ENCODE peak calls at places on chromosomes 16 and 17, in ten cellular contexts. One of them, this sample, is unnamed. For H3K36me3, the result is how much of the 10 kb centered on the place peaks cover.

GRCh38 chr17:47703191-47703591 is 9.2 kb downstream of the TBKBP1 start:
- DNase-seq in stomach: no peak
- DNase-seq in heart left ventricle: no peak
- DNase-seq in psoas muscle: no peak
- DNase-seq in cardiac muscle cell: no peak
- DNase-seq in kidney epithelial cell: no peak
- DNase-seq in upper lobe of right lung: peak
- DNase-seq in body of pancreas: no peak
- DNase-seq in OCI-LY7: peak
- DNase-seq in heart right ventricle: no peak
- DNase-seq in this sample: peak

GRCh38 chr16:71923941-71924690 is 28.8 kb downstream of the IST1 start:
- DNase-seq in upper lobe of right lung: no peak
- DNase-seq in cardiac muscle cell: no peak
- DNase-seq in OCI-LY7: no peak
- DNase-seq in heart right ventricle: no peak
- DNase-seq in kidney epithelial cell: no peak
- DNase-seq in body of pancreas: no peak
- DNase-seq in stomach: no peak
- DNase-seq in psoas muscle: no peak
- DNase-seq in heart left ventricle: no peak
- DNase-seq in this sample: no peak

GRCh38 chr17:1978396-1978962 is 46.7 kb downstream of the RTN4RL1 start:
- DNase-seq in body of pancreas: no peak
- DNase-seq in cardiac muscle cell: no peak
- DNase-seq in upper lobe of right lung: no peak
- DNase-seq in heart right ventricle: no peak
- DNase-seq in heart left ventricle: no peak
- DNase-seq in OCI-LY7: no peak
- DNase-seq in kidney epithelial cell: no peak
- DNase-seq in psoas muscle: no peak
- DNase-seq in stomach: no peak
- DNase-seq in this sample: no peak

GRCh38 chr16:16991711-16992110 is 479.0 kb downstream of the XYLT1 start:
- DNase-seq in heart left ventricle: no peak
- DNase-seq in body of pancreas: no peak
- DNase-seq in stomach: no peak
- DNase-seq in upper lobe of right lung: no peak
- DNase-seq in kidney epithelial cell: no peak
- DNase-seq in heart right ventricle: no peak
- DNase-seq in psoas muscle: no peak
- DNase-seq in OCI-LY7: no peak
- DNase-seq in cardiac muscle cell: no peak
- DNase-seq in this sample: no peak

GRCh38 chr17:28746611-28747045 is 2.8 kb downstream of the TRAF4 start:
- DNase-seq in upper lobe of right lung: peak
- DNase-seq in kidney epithelial cell: no peak
- DNase-seq in OCI-LY7: no peak
- DNase-seq in stomach: peak
- DNase-seq in body of pancreas: peak
- DNase-seq in cardiac muscle cell: no peak
- DNase-seq in psoas muscle: peak
- DNase-seq in heart right ventricle: no peak
- DNase-seq in heart left ventricle: no peak
- DNase-seq in this sample: peak

GRCh38 chr16:87240211-87241134 is 76.7 kb downstream of the C16orf95 start:
- DNase-seq in kidney epithelial cell: no peak
- DNase-seq in OCI-LY7: no peak
- DNase-seq in heart right ventricle: no peak
- DNase-seq in upper lobe of right lung: no peak
- DNase-seq in body of pancreas: no peak
- DNase-seq in cardiac muscle cell: no peak
- DNase-seq in stomach: no peak
- DNase-seq in psoas muscle: no peak
- DNase-seq in heart left ventricle: no peak
- DNase-seq in this sample: no peak

GRCh38 chr16:28846933-28847273 is 755 bp upstream of the TUFM start:
- DNase-seq in cardiac muscle cell: peak
- DNase-seq in body of pancreas: no peak
- DNase-seq in OCI-LY7: no peak
- DNase-seq in upper lobe of right lung: no peak
- DNase-seq in kidney epithelial cell: no peak
- DNase-seq in heart left ventricle: no peak
- DNase-seq in psoas muscle: peak
- DNase-seq in heart right ventricle: no peak
- DNase-seq in stomach: no peak
- DNase-seq in this sample: no peak

GRCh38 chr17:45398800-45399199 is 33.9 kb downstream of the ARHGAP27 start:
- DNase-seq in upper lobe of right lung: no peak
- DNase-seq in OCI-LY7: no peak
- DNase-seq in kidney epithelial cell: no peak
- DNase-seq in psoas muscle: no peak
- DNase-seq in body of pancreas: no peak
- DNase-seq in stomach: no peak
- DNase-seq in cardiac muscle cell: no peak
- DNase-seq in heart left ventricle: no peak
- DNase-seq in heart right ventricle: no peak
- DNase-seq in this sample: no peak

GRCh38 chr16:3007957-3008748 is 4.6 kb upstream of the CLDN9 start:
- DNase-seq in OCI-LY7: peak
- DNase-seq in kidney epithelial cell: no peak
- DNase-seq in cardiac muscle cell: peak
- DNase-seq in heart left ventricle: no peak
- DNase-seq in psoas muscle: no peak
- DNase-seq in upper lobe of right lung: peak
- DNase-seq in stomach: no peak
- DNase-seq in heart right ventricle: no peak
- DNase-seq in body of pancreas: peak
- DNase-seq in this sample: peak

GRCh38 chr16:67000384-67001158 is 12.2 kb downstream of the CES4A start:
- DNase-seq in heart right ventricle: peak
- DNase-seq in stomach: peak
- DNase-seq in kidney epithelial cell: no peak
- DNase-seq in body of pancreas: peak
- DNase-seq in cardiac muscle cell: peak
- DNase-seq in heart left ventricle: peak
- DNase-seq in OCI-LY7: peak
- DNase-seq in psoas muscle: peak
- DNase-seq in upper lobe of right lung: peak
- DNase-seq in this sample: peak

GRCh38 chr17:708132-708531 is 6.5 kb downstream of the VPS53 start:
- DNase-seq in psoas muscle: no peak
- DNase-seq in heart left ventricle: no peak
- DNase-seq in heart right ventricle: no peak
- DNase-seq in kidney epithelial cell: no peak
- DNase-seq in upper lobe of right lung: no peak
- DNase-seq in cardiac muscle cell: no peak
- DNase-seq in body of pancreas: no peak
- DNase-seq in stomach: no peak
- DNase-seq in OCI-LY7: no peak
- DNase-seq in this sample: no peak

GRCh38 chr17:77036841-77037381 is 103.9 kb upstream of the SEC14L1 start:
- DNase-seq in body of pancreas: peak
- DNase-seq in OCI-LY7: peak
- DNase-seq in heart right ventricle: no peak
- DNase-seq in upper lobe of right lung: no peak
- DNase-seq in heart left ventricle: no peak
- DNase-seq in cardiac muscle cell: no peak
- DNase-seq in kidney epithelial cell: no peak
- DNase-seq in psoas muscle: no peak
- DNase-seq in stomach: peak
- DNase-seq in this sample: peak
- TF ChIP-seq CTCF in body of pancreas: no peak
- TF ChIP-seq CTCF in OCI-LY7: peak
- TF ChIP-seq CTCF in heart right ventricle: no peak
- TF ChIP-seq CTCF in upper lobe of right lung: no peak
- TF ChIP-seq CTCF in heart left ventricle: no peak
- TF ChIP-seq CTCF in cardiac muscle cell: peak
- TF ChIP-seq CTCF in kidney epithelial cell: peak
- TF ChIP-seq CTCF in psoas muscle: no peak
- TF ChIP-seq CTCF in stomach: no peak
- TF ChIP-seq CTCF in this sample: no peak

DNA sequence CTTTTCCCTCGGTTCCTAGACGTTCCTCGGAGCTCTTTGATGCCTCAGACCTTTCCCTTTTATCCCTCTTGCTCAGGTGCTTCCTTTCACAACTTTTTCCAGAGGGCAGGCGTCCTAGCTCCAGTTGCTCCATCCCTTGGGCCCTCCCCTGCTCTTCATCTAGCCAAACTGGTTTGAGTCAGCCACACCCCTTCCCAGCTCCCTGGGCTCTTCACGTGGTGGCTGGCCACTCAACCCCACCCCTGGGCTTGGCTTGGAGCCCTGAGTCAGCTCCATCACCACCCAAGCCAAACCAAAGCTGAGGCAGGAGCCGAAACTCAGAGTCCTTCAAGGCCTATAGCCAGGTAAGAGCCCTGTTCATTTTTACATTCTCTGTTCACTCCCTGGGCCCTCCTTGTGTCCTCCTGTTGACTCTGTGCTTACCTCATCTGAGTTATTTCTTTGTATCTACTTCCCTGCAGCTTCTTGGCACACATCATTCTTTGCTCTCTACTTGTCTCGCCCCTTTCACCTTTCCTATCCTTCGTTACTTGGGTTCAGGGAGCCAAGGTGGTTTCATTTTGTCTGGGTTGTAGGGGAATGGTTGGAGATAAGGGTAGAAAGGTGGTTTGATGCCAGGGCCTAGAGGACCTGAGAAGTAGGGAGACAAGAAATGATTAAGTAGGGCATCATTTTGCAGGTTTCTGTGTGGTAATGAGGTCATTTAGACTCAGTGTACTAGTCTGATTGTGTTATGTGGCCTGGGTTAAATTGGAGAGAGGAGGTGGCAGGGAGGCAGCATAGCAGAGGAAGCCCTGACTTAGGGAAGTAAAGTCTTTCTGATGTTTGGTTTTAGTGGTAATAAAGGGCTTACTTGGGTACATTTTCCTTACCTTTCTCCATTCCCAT is 7.6 kb upstream of the PHKG2 start:
- DNase-seq in cardiac muscle cell: no peak
- DNase-seq in kidney epithelial cell: peak
- DNase-seq in body of pancreas: peak
- DNase-seq in stomach: peak
- DNase-seq in heart left ventricle: peak
- DNase-seq in psoas muscle: peak
- DNase-seq in upper lobe of right lung: peak
- DNase-seq in heart right ventricle: peak
- DNase-seq in OCI-LY7: no peak
- DNase-seq in this sample: peak
- H3K36me3 ChIP-seq in cardiac muscle cell: under half
- H3K36me3 ChIP-seq in kidney epithelial cell: under half
- H3K36me3 ChIP-seq in body of pancreas: under half
- H3K36me3 ChIP-seq in stomach: half or more
- H3K36me3 ChIP-seq in heart left ventricle: half or more
- H3K36me3 ChIP-seq in psoas muscle: half or more
- H3K36me3 ChIP-seq in upper lobe of right lung: half or more
- H3K36me3 ChIP-seq in heart right ventricle: half or more
- H3K36me3 ChIP-seq in OCI-LY7: half or more
- H3K36me3 ChIP-seq in this sample: under half

GRCh38 chr17:81956607-81957589 is 4.1 kb downstream of the NOTUM start:
- DNase-seq in upper lobe of right lung: peak
- DNase-seq in heart right ventricle: no peak
- DNase-seq in body of pancreas: no peak
- DNase-seq in cardiac muscle cell: no peak
- DNase-seq in kidney epithelial cell: no peak
- DNase-seq in heart left ventricle: no peak
- DNase-seq in psoas muscle: no peak
- DNase-seq in stomach: no peak
- DNase-seq in OCI-LY7: no peak
- DNase-seq in this sample: no peak
- TF ChIP-seq CTCF in upper lobe of right lung: no peak
- TF ChIP-seq CTCF in heart right ventricle: no peak
- TF ChIP-seq CTCF in body of pancreas: no peak
- TF ChIP-seq CTCF in cardiac muscle cell: no peak
- TF ChIP-seq CTCF in kidney epithelial cell: no peak
- TF ChIP-seq CTCF in heart left ventricle: no peak
- TF ChIP-seq CTCF in psoas muscle: no peak
- TF ChIP-seq CTCF in stomach: no peak
- TF ChIP-seq CTCF in OCI-LY7: no peak
- TF ChIP-seq CTCF in this sample: no peak

DNA sequence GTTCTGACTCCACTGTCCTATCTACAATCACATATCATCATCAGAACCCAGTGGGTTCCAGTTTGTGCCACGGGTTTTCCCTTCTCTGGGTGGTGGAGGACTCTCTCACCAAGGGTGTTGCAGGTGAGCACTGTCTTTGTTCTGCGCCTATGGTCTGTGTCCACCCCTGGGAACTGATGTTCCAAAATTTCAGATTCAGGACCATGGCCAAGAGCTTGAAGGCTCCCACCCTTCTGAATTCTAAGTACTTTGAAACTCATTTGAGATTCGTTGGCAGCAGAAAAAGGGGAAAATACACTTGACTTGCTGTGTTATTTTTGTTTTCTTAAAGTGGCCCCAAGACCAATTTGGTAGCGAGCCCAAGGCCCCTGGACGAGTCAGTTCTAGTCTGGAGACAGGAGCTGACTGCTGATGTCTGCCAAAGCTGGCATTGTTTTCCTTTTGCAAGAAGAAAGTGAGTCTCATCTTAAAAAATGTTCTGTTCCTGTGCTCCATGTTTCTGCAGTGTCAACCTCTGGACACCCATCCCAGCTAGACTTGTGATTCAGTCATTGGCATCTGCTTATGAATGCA is 310.9 kb downstream of the HAPSTR1 start:
- DNase-seq in heart right ventricle: no peak
- DNase-seq in body of pancreas: no peak
- DNase-seq in OCI-LY7: no peak
- DNase-seq in stomach: no peak
- DNase-seq in kidney epithelial cell: no peak
- DNase-seq in upper lobe of right lung: no peak
- DNase-seq in heart left ventricle: no peak
- DNase-seq in cardiac muscle cell: peak
- DNase-seq in psoas muscle: no peak
- DNase-seq in this sample: no peak
- H3K36me3 ChIP-seq in heart right ventricle: under half
- H3K36me3 ChIP-seq in body of pancreas: under half
- H3K36me3 ChIP-seq in OCI-LY7: under half
- H3K36me3 ChIP-seq in stomach: under half
- H3K36me3 ChIP-seq in kidney epithelial cell: under half
- H3K36me3 ChIP-seq in upper lobe of right lung: under half
- H3K36me3 ChIP-seq in heart left ventricle: under half
- H3K36me3 ChIP-seq in cardiac muscle cell: under half
- H3K36me3 ChIP-seq in psoas muscle: under half
- H3K36me3 ChIP-seq in this sample: under half

DNA sequence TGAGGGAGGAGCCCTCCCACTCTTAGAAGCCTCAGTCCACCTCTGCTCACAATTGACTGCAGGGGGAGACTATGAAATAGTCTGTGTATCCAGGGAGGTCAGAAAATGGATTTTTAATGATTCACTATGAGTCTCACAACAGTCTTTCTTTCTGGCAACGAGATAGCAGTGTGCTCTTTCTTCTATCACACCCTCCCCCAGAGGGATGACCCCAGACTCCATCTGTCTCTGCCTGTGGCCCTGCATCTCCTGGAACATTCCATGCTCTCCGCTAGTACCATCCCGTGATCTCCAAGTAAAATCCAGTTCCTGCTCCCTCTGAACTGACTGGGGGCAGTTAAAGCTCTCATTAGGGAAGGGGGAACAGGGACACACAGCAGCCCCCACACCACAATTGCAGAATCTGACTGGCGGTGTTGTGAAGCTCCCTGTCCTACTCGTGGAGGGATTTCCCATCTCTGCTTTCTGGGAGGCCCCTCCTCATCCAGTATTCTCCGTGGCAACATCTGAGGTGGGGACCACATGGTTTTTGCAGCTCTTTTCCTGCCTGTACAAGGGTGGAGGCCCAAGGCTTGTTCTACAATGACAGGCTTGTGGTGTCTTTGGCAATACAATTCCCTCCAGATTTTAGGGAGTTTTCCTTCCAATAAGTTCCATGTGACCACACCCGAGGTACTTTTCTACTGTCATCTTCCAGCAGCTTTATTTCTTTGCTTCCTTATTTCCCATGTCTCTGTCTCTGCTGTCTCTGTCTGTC is 19.5 kb downstream of the NATD1 start:
- DNase-seq in cardiac muscle cell: no peak
- DNase-seq in upper lobe of right lung: no peak
- DNase-seq in kidney epithelial cell: no peak
- DNase-seq in heart left ventricle: no peak
- DNase-seq in OCI-LY7: no peak
- DNase-seq in body of pancreas: no peak
- DNase-seq in heart right ventricle: no peak
- DNase-seq in stomach: no peak
- DNase-seq in psoas muscle: no peak
- DNase-seq in this sample: no peak
- TF ChIP-seq CTCF in cardiac muscle cell: no peak
- TF ChIP-seq CTCF in upper lobe of right lung: no peak
- TF ChIP-seq CTCF in kidney epithelial cell: no peak
- TF ChIP-seq CTCF in heart left ventricle: no peak
- TF ChIP-seq CTCF in OCI-LY7: no peak
- TF ChIP-seq CTCF in body of pancreas: no peak
- TF ChIP-seq CTCF in heart right ventricle: no peak
- TF ChIP-seq CTCF in stomach: no peak
- TF ChIP-seq CTCF in psoas muscle: no peak
- TF ChIP-seq CTCF in this sample: no peak